ENCODE peak calls at places on chromosomes 4 and X, in five cellular contexts. Q is GM03348, V is lower leg skin, M is tibial artery, Y is fibroblast of pulmonary artery. E is an unnamed sample.

GRCh38 chr4:32826169-32826568 is 2106.0 kb downstream of the PCDH7 start:
- DNase-seq in Q (no peak), V (no peak), M (no peak), Y (peak), E (no peak)

GRCh38 chrX:22748093-22748999 is 251.4 kb upstream of the DDX53 start:
- DNase-seq in Q (peak), V (no peak), M (peak), Y (peak), E (peak)

GRCh38 chr4:168978001-168978700 is 31.9 kb downstream of the CBR4 start:
- DNase-seq in Q (peak), V (no peak), M (no peak), Y (peak), E (no peak)

GRCh38 chr4:54784188-54784671 is 126.5 kb downstream of the KIT start:
- DNase-seq in Q (peak), V (peak), M (peak), Y (peak), E (peak)

GRCh38 chr4:81905966-81906365 is 434.3 kb upstream of the RASGEF1B start:
- DNase-seq in Q (no peak), V (no peak), M (no peak), Y (no peak), E (no peak)

GRCh38 chr4:71558248-71558647 is 219.4 kb downstream of the SLC4A4 start:
- DNase-seq in Q (no peak), V (no peak), M (no peak), Y (no peak), E (no peak)

GRCh38 chr4:41787931-41788330 is 39.4 kb upstream of the PHOX2B start:
- DNase-seq in Q (no peak), V (no peak), M (no peak), Y (no peak), E (no peak)

GRCh38 chr4:184825394-184826314 is at the start of gene ACSL1:
- DNase-seq in Q (peak), V (peak), M (peak), Y (peak), E (peak)

GRCh38 chr4:82643994-82644730 is 82.4 kb upstream of the TMEM150C start:
- DNase-seq in Q (peak), V (no peak), M (no peak), Y (peak), E (no peak)